ENCODE peak calls at places on chromosomes 16 and 17, in nine cellular contexts. H, O, I, B, W, Y, R, Z and Q are unnamed samples.

GRCh38 chr17:49779730-49780220 is 8.7 kb upstream of the KAT7 start:
- DNase-seq in H (peak; percentile 34), O (no peak), I (no peak), B (no peak), W (peak; percentile 34), Y (peak; percentile 86), R (no peak), Z (peak; percentile 42), Q (peak; percentile 25)

GRCh38 chr17:28544402-28545140 is 7.9 kb downstream of the UNC119 start:
- DNase-seq in H (no peak), O (no peak), I (no peak), B (no peak), W (no peak), Y (no peak), R (peak; percentile 17), Z (no peak), Q (no peak)

GRCh38 chr16:70800798-70801480 is at the start of gene VAC14:
- DNase-seq in H (peak; percentile 87), O (peak; percentile 91), I (peak; percentile 97), B (peak; percentile 96), W (peak; percentile 98), Y (peak; percentile 85), R (peak; percentile 97), Z (peak; percentile 85), Q (peak; percentile 91)

GRCh38 chr17:14813649-14814048 is 451.5 kb downstream of the PMP22 start:
- DNase-seq in H (no peak), O (no peak), I (peak; percentile 92), B (no peak), W (no peak), Y (peak; percentile 22), R (no peak), Z (no peak), Q (peak; percentile 62)

GRCh38 chr17:79779661-79780365 is 1.9 kb downstream of the CBX2 start:
- DNase-seq in H (no peak), O (no peak), I (no peak), B (no peak), W (no peak), Y (no peak), R (peak; percentile 32), Z (no peak), Q (no peak)

GRCh38 chr17:78538033-78538776 is 39.0 kb downstream of the DNAH17 start:
- DNase-seq in H (no peak), O (no peak), I (no peak), B (no peak), W (peak; percentile 52), Y (no peak), R (peak; percentile 10), Z (no peak), Q (no peak)

GRCh38 chr16:12896562-12896961 is 4.8 kb upstream of the SHISA9 start:
- DNase-seq in H (peak; percentile 32), O (no peak), I (peak; percentile 50), B (no peak), W (no peak), Y (no peak), R (no peak), Z (no peak), Q (peak; percentile 36)

GRCh38 chr17:79595956-79596355 is 14.9 kb downstream of the RBFOX3 start:
- DNase-seq in H (no peak), O (no peak), I (no peak), B (no peak), W (no peak), Y (no peak), R (no peak), Z (no peak), Q (no peak)

GRCh38 chr17:80872011-80872929 is 119.4 kb upstream of the CHMP6 start:
- DNase-seq in H (no peak), O (no peak), I (no peak), B (no peak), W (no peak), Y (no peak), R (peak; percentile 42), Z (peak; percentile 55), Q (no peak)

GRCh38 chr17:80871341-80871740 is 120.3 kb upstream of the CHMP6 start:
- DNase-seq in H (no peak), O (no peak), I (no peak), B (no peak), W (no peak), Y (no peak), R (peak; percentile 52), Z (no peak), Q (no peak)

GRCh38 chr17:80870401-80870800 is 121.2 kb upstream of the CHMP6 start:
- DNase-seq in H (no peak), O (no peak), I (no peak), B (no peak), W (no peak), Y (no peak), R (peak; percentile 11), Z (no peak), Q (no peak)

GRCh38 chr17:80874866-80875445 is 116.7 kb upstream of the CHMP6 start:
- DNase-seq in H (no peak), O (no peak), I (no peak), B (no peak), W (no peak), Y (no peak), R (peak; percentile 22), Z (no peak), Q (no peak)

DNA sequence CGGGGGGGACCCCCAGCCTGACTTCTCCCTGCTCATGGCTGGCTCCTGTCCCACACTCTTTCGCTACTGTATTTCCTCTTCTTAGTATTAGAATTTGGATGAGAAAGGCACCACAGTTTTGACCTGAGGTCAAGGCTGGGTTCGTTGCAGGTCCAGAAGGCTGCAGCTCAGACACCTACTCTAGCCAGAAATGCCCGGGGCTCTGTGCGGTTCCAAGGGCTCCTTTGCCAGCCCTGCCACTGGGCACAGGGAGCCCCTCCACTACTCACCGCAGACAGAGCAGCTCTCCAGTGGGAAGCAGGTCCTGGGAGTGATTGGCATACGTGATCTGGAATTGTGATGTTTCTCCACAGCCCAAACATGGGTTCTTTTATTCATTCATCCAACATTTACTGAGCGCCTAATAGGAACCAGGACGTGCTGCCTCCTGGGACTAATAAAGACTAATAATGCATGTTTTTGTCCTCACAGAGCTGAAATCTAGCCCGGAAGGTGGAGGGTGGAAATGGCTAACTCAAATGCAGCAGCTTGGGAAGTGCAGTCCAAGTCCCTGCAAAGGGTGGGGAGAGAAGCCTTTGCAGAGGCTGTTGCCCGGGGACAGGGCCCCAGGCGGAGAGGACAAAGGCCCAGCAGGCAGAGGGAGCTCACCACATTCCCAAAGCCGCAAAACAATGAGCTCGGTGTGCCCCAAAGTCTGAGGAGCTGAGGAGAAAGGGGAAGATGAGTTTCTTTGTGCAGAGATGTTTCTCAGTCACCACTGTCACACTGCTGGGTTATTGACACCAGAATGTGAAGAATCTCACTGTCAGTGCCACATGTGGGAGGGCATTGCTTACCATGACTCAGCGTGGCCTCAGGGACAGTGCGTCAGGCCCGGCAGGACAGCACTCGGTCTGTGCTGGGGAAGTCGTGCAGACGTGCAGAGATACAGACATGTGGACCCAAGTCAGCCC is 118.4 kb upstream of the CHMP6 start:
- DNase-seq in H (no peak), O (no peak), I (peak; percentile 90), B (no peak), W (no peak), Y (no peak), R (peak; percentile 34), Z (no peak), Q (no peak)
- TF ChIP-seq CTCF in H (no peak), O (no peak), I (no peak), B (no peak), W (no peak), Y (no peak), R (no peak), Z (no peak), Q (no peak)

DNA sequence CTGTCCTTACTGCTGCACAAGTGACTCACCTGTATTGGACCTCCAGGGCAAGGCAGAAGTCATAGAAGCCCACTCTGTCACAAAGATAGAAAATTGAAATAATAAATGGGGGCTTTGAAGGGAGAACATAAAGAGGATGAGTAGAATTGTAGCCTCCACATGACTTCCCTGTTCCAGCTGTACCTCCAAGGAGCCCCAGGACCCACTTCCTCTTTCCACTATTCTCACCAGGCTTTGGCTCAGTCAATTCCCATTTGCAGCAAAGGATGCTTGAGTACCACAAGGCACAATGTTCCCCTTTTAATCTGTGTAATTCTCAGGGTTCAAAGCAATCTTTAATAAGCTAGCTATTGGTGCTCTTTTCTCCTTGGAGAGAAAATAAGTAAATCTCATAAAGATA is 512.1 kb downstream of the TOX3 start:
- DNase-seq in H (no peak), O (no peak), I (no peak), B (no peak), W (no peak), Y (no peak), R (no peak), Z (no peak), Q (no peak)
- TF ChIP-seq CTCF in H (no peak), O (no peak), I (no peak), B (no peak), W (no peak), Y (no peak), R (no peak), Z (no peak), Q (no peak)

DNA sequence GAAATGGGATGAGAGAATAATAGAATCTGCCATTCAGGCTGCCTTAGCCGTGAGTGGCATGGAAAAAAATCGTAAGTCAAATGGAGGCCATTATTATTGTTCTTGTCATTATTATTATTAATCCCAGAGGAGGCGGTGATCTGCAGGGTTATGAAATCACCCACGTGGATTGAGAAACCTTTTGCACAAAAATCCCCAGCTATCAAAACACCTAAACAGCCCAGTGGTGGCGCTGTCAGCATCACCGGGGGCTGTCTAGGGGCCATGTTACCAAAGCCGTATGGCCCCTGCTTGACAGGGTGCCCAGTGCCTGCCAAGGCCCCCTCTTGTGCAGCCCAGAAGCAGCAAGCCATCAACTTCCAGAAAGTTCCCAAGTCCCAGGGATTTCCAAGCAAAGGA is 25.2 kb downstream of the CNGB1 start:
- DNase-seq in H (no peak), O (no peak), I (no peak), B (no peak), W (no peak), Y (peak; percentile 11), R (no peak), Z (no peak), Q (no peak)
- TF ChIP-seq CTCF in H (no peak), O (no peak), I (peak; percentile 57), B (no peak), W (no peak), Y (peak; percentile 32), R (no peak), Z (no peak), Q (no peak)

GRCh38 chr16:3268294-3268693 is 11.9 kb upstream of the MEFV start:
- DNase-seq in H (no peak), O (no peak), I (no peak), B (no peak), W (no peak), Y (no peak), R (no peak), Z (no peak), Q (no peak)

GRCh38 chr16:3262517-3262916 is 6.1 kb upstream of the MEFV start:
- DNase-seq in H (no peak), O (no peak), I (no peak), B (no peak), W (no peak), Y (no peak), R (no peak), Z (no peak), Q (no peak)

GRCh38 chr16:3266873-3267537 is 10.6 kb upstream of the MEFV start:
- DNase-seq in H (peak; percentile 29), O (no peak), I (no peak), B (no peak), W (no peak), Y (peak; percentile 62), R (no peak), Z (no peak), Q (no peak)

GRCh38 chr16:3259829-3260228 is 3.4 kb upstream of the MEFV start:
- DNase-seq in H (no peak), O (no peak), I (no peak), B (no peak), W (no peak), Y (no peak), R (peak; percentile 15), Z (no peak), Q (no peak)

DNA sequence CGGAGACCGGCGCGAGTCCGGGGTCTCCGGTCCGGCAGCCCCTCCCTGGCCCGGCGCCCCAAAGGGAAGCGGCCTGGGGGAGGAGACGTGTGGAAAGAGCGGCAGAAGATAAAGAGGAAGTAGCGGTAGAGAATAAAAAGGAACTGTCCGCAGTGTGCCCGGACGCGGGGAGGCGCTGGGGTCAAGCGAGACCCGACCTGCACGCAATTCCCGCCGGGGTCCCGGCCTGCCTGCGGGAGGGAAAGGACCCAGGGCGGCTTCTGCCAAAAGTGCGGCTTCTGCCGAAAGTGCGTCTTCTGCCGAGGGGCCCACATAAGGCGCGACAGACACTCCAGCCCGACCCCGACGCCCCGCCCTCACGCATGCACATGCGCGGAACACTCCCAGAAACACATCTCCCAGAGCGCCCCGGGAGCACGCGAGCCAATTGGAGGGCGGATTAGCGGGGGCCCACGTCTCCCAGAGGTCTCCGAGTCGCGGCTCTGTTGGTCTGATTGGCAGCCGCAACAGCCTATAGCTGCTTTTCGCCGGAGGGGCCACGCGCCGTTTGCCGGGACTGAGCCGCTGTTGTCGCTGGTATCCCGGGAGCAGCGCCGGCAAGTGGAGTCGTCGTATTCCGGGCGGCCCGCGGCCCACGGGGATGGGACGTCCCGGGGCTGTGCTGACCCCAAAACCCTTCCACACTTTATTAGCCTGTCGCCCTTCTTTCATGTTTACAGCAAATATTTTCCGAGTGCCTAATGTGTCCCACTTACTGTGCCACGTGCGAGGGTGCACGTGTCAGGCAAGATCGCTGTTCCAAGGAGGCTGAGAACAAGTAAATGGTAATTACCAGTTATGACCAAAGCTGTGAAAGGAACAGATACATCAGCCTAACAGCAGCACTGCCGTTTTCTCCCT is 8.0 kb upstream of the MEFV start:
- DNase-seq in H (peak; percentile 94), O (peak; percentile 87), I (peak; percentile 99), B (peak; percentile 95), W (peak; percentile 98), Y (peak; percentile 99), R (peak; percentile 99), Z (peak; percentile 96), Q (peak; percentile 75)
- TF ChIP-seq CTCF in H (no peak), O (no peak), I (peak; percentile 42), B (no peak), W (peak; percentile 39), Y (peak; percentile 28), R (no peak), Z (no peak), Q (no peak)